ENCODE peak calls at places on chromosomes 12 and 14, in four cellular contexts. One of them, this sample, is unnamed.

GRCh38 chr12:99418379-99418778 is 229.2 kb upstream of the GARIN6 start:
- DNase-seq in H9: no peak
- DNase-seq in mesenchymal stem cell: no peak
- DNase-seq in neuronal stem cell: no peak
- DNase-seq in this sample: no peak

GRCh38 chr12:53867216-53868012 is 71.2 kb upstream of the HOXC13 start:
- DNase-seq in neuronal stem cell: no peak
- DNase-seq in mesenchymal stem cell: peak
- DNase-seq in H9: peak
- DNase-seq in this sample: peak

GRCh38 chr14:102057480-102058114 is 29.2 kb downstream of the HSP90AA1 start:
- DNase-seq in H9: no peak
- DNase-seq in mesenchymal stem cell: no peak
- DNase-seq in neuronal stem cell: no peak
- DNase-seq in this sample: no peak

GRCh38 chr12:13099066-13099909 is 4.2 kb downstream of the GSG1 start:
- DNase-seq in mesenchymal stem cell: peak
- DNase-seq in neuronal stem cell: no peak
- DNase-seq in H9: no peak
- DNase-seq in this sample: no peak

GRCh38 chr12:26058818-26059217 is 66.0 kb downstream of the BHLHE41 start:
- DNase-seq in mesenchymal stem cell: no peak
- DNase-seq in H9: no peak
- DNase-seq in neuronal stem cell: no peak
- DNase-seq in this sample: peak

GRCh38 chr12:124233041-124233836 is 61.7 kb upstream of the RFLNA start:
- DNase-seq in H9: no peak
- DNase-seq in mesenchymal stem cell: peak
- DNase-seq in neuronal stem cell: no peak
- DNase-seq in this sample: peak

GRCh38 chr14:61524211-61524806 is 171.0 kb upstream of the HIF1A start:
- DNase-seq in mesenchymal stem cell: peak
- DNase-seq in H9: no peak
- DNase-seq in neuronal stem cell: no peak
- DNase-seq in this sample: no peak

GRCh38 chr14:101195309-101195724 is 291.8 kb upstream of the RTL1 start:
- DNase-seq in H9: peak
- DNase-seq in neuronal stem cell: no peak
- DNase-seq in mesenchymal stem cell: no peak
- DNase-seq in this sample: no peak

GRCh38 chr14:37145395-37145794 is 27.0 kb downstream of the SLC25A21 start:
- DNase-seq in neuronal stem cell: no peak
- DNase-seq in mesenchymal stem cell: no peak
- DNase-seq in H9: no peak
- DNase-seq in this sample: no peak

GRCh38 chr12:7681535-7681934 is 14.0 kb downstream of the GDF3 start:
- DNase-seq in mesenchymal stem cell: no peak
- DNase-seq in H9: no peak
- DNase-seq in neuronal stem cell: no peak
- DNase-seq in this sample: no peak

GRCh38 chr12:114664661-114665320 is 19.2 kb downstream of the TBX3 start:
- DNase-seq in neuronal stem cell: no peak
- DNase-seq in mesenchymal stem cell: no peak
- DNase-seq in H9: peak
- DNase-seq in this sample: no peak

GRCh38 chr12:42196728-42197603 is 41.1 kb downstream of the YAF2 start:
- DNase-seq in neuronal stem cell: no peak
- DNase-seq in mesenchymal stem cell: no peak
- DNase-seq in H9: no peak
- DNase-seq in this sample: no peak

GRCh38 chr12:131930510-131930909 is 1.4 kb downstream of the PUS1 start:
- DNase-seq in mesenchymal stem cell: no peak
- DNase-seq in H9: no peak
- DNase-seq in neuronal stem cell: no peak
- DNase-seq in this sample: no peak

GRCh38 chr12:131928765-131929529 is at the start of gene PUS1:
- DNase-seq in mesenchymal stem cell: peak
- DNase-seq in neuronal stem cell: peak
- DNase-seq in H9: peak
- DNase-seq in this sample: peak

GRCh38 chr12:131928080-131928764 is 854 bp upstream of the PUS1 start:
- DNase-seq in mesenchymal stem cell: peak
- DNase-seq in neuronal stem cell: no peak
- DNase-seq in H9: peak
- DNase-seq in this sample: no peak

GRCh38 chr12:131929530-131930456 is 717 bp downstream of the PUS1 start:
- DNase-seq in H9: peak
- DNase-seq in neuronal stem cell: no peak
- DNase-seq in mesenchymal stem cell: peak
- DNase-seq in this sample: no peak

DNA sequence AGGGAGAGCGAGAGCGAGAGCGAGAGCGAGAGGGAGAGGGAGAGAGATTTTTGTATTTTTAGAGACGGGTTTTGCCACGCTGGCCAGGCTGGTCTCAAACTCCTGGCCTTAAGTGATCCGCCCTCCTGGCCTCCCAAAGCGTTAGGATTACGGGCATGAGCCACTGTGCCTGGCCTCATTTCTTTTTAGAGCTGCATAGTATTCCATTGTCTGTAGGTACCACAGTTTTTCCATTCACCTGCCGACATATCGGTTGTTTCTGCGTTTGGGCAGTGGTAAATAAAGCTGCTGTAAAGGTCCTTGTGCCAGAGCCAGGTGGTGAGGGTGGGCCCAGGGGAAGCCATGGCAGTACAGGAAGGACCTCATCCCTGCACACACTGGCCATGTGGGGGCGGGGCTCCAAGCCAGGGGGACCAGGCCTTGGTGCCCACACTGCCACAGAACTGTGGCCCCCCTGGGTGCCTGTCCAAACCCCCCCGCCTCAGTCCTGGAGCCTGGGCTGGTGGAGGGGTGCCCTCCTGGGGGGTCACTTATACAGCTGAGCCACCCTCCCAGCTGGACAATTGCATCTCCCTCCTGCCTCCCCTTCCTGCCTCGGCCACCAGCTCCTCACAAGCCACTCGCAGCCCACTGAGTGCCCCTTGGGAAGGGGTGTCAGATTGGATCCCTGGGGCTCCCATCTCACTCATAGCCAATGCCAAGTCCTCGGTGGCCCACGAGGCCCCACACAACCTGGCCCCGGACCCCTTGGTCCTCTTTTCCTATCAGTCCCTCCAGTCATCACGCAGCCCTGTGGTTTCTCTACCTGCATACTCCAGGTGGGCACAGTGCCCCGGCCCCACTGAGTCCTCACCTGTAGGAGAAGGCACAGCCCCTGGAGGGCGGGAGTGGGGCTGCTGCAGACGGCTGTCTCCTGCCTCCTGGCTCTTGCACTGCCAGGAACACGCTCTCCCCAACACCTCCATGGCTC is 1.7 kb upstream of the PUS1 start:
- DNase-seq in mesenchymal stem cell: no peak
- DNase-seq in H9: peak
- DNase-seq in neuronal stem cell: no peak
- DNase-seq in this sample: no peak
- H2BK12ac ChIP-seq in mesenchymal stem cell: peak
- H2BK12ac ChIP-seq in H9: no peak
- H2BK12ac ChIP-seq in neuronal stem cell: no peak
- H2BK12ac ChIP-seq in this sample: no peak

GRCh38 chr12:15882055-15882971 is at the start of gene STRAP:
- DNase-seq in H9: peak
- DNase-seq in neuronal stem cell: peak
- DNase-seq in mesenchymal stem cell: peak
- DNase-seq in this sample: peak
- H2BK12ac ChIP-seq in H9: no peak
- H2BK12ac ChIP-seq in neuronal stem cell: peak
- H2BK12ac ChIP-seq in mesenchymal stem cell: no peak
- H2BK12ac ChIP-seq in this sample: no peak

DNA sequence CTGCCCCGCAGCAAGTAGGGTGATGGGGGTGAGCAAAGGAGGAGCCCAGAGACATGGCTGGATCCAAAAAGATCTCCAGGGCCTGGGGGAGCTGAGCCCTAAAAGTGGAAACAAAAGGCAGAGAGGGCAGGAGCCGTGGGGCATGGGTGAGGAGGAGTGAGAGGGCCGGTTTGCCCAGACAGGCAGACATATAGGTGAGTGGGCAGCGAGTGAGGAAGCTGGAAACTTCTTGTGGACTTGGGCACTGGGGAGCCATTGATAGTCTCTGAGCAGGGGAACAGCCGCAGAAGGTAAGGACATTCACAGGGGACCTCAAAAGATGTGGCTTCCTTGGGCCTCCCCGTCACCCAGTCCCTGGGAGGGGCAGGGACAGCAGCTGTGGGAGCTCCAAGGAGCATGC is 16.8 kb upstream of the TMEM119 start:
- DNase-seq in neuronal stem cell: no peak
- DNase-seq in mesenchymal stem cell: no peak
- DNase-seq in H9: no peak
- DNase-seq in this sample: no peak
- H2BK12ac ChIP-seq in neuronal stem cell: peak
- H2BK12ac ChIP-seq in mesenchymal stem cell: no peak
- H2BK12ac ChIP-seq in H9: no peak
- H2BK12ac ChIP-seq in this sample: peak

GRCh38 chr12:15013634-15014169 is 40.9 kb downstream of the PDE6H start:
- DNase-seq in H9: no peak
- DNase-seq in neuronal stem cell: no peak
- DNase-seq in mesenchymal stem cell: no peak
- DNase-seq in this sample: no peak
- H2BK12ac ChIP-seq in H9: no peak
- H2BK12ac ChIP-seq in neuronal stem cell: no peak
- H2BK12ac ChIP-seq in mesenchymal stem cell: peak
- H2BK12ac ChIP-seq in this sample: no peak

GRCh38 chr14:75279153-75279738 is 618 bp downstream of the FOS start:
- DNase-seq in H9: no peak
- DNase-seq in mesenchymal stem cell: peak
- DNase-seq in neuronal stem cell: no peak
- DNase-seq in this sample: no peak
- H2BK12ac ChIP-seq in H9: no peak
- H2BK12ac ChIP-seq in mesenchymal stem cell: no peak
- H2BK12ac ChIP-seq in neuronal stem cell: no peak
- H2BK12ac ChIP-seq in this sample: no peak

This sample was measured in trophoblast cell.